ENCODE peak calls at places on chromosomes 1 and 21, in ten cellular contexts. F is heart left ventricle; H is upper lobe of right lung; X is PC-3; I is CD4-positive, alpha-beta T cell; Z is mucosa of descending colon; B is cardiac muscle cell; U is A549; N is endothelial cell; C is CD8-positive, alpha-beta T cell. W is an unnamed sample.

GRCh38 chr1:185964946-185965345 is 230.8 kb downstream of the HMCN1 start:
- DNase-seq in F (no peak), H (no peak), X (no peak), I (no peak), Z (no peak), B (no peak), U (no peak), N (no peak), C (no peak), W (no peak)

GRCh38 chr1:212670882-212671281 is 28.8 kb downstream of the BATF3 start:
- DNase-seq in F (no peak), H (no peak), X (no peak), I (no peak), Z (no peak), B (no peak), U (no peak), N (no peak), C (no peak), W (no peak)

GRCh38 chr1:99737016-99737415 is 29.4 kb downstream of the FRRS1 start:
- DNase-seq in F (peak), H (no peak), X (peak), I (no peak), Z (no peak), B (peak), U (peak), N (peak), C (no peak), W (no peak)

GRCh38 chr1:160166459-160166858 is 15.1 kb downstream of the ATP1A4 start:
- DNase-seq in F (no peak), H (peak), X (no peak), I (no peak), Z (no peak), B (no peak), U (no peak), N (no peak), C (no peak), W (no peak)

GRCh38 chr1:5950201-5950895 is 41.9 kb downstream of the NPHP4 start:
- DNase-seq in F (no peak), H (peak), X (no peak), I (no peak), Z (no peak), B (no peak), U (no peak), N (no peak), C (no peak), W (no peak)

GRCh38 chr1:81703352-81703735 is 97.4 kb upstream of the ADGRL2 start:
- DNase-seq in F (no peak), H (no peak), X (peak), I (no peak), Z (no peak), B (no peak), U (peak), N (no peak), C (no peak), W (no peak)

GRCh38 chr1:155170806-155171205 is 2.3 kb downstream of the KRTCAP2 start:
- DNase-seq in F (no peak), H (no peak), X (no peak), I (no peak), Z (no peak), B (no peak), U (no peak), N (no peak), C (no peak), W (no peak)

GRCh38 chr1:89686520-89686919 is 53.6 kb downstream of the LRRC8C start:
- DNase-seq in F (no peak), H (no peak), X (no peak), I (no peak), Z (no peak), B (peak), U (no peak), N (no peak), C (no peak), W (no peak)

GRCh38 chr1:84300501-84300900 is 1.0 kb upstream of the SAMD13 start:
- DNase-seq in F (no peak), H (no peak), X (no peak), I (no peak), Z (no peak), B (no peak), U (no peak), N (no peak), C (no peak), W (no peak)

GRCh38 chr1:6409053-6409452 is 10.7 kb downstream of the HES2 start:
- DNase-seq in F (no peak), H (no peak), X (no peak), I (no peak), Z (no peak), B (no peak), U (no peak), N (no peak), C (no peak), W (no peak)

GRCh38 chr1:152110860-152111514 is 4.3 kb downstream of the TCHH start:
- DNase-seq in F (peak), H (peak), X (peak), I (no peak), Z (peak), B (no peak), U (peak), N (peak), C (no peak), W (no peak)

GRCh38 chr21:25862112-25862511 is 127.3 kb downstream of the GABPA start:
- DNase-seq in F (no peak), H (no peak), X (no peak), I (no peak), Z (no peak), B (no peak), U (no peak), N (no peak), C (no peak), W (no peak)

GRCh38 chr1:11924334-11925195 is 1.7 kb downstream of the KIAA2013 start:
- DNase-seq in F (no peak), H (no peak), X (no peak), I (no peak), Z (no peak), B (no peak), U (no peak), N (no peak), C (no peak), W (no peak)

GRCh38 chr1:41683681-41684500 is 199.4 kb upstream of the EDN2 start:
- DNase-seq in F (no peak), H (peak), X (peak), I (peak), Z (no peak), B (no peak), U (no peak), N (no peak), C (peak), W (no peak)

GRCh38 chr1:227449727-227450420 is 113.5 kb upstream of the ZNF678 start:
- DNase-seq in F (no peak), H (no peak), X (no peak), I (no peak), Z (no peak), B (no peak), U (no peak), N (no peak), C (no peak), W (no peak)

GRCh38 chr1:227449051-227449450 is 114.3 kb upstream of the ZNF678 start:
- DNase-seq in F (no peak), H (no peak), X (peak), I (no peak), Z (no peak), B (peak), U (peak), N (peak), C (peak), W (no peak)

GRCh38 chr1:227445746-227446145 is 117.6 kb upstream of the ZNF678 start:
- DNase-seq in F (no peak), H (no peak), X (no peak), I (no peak), Z (no peak), B (no peak), U (no peak), N (no peak), C (no peak), W (no peak)

GRCh38 chr1:227445092-227445674 is 118.2 kb upstream of the ZNF678 start:
- DNase-seq in F (no peak), H (no peak), X (no peak), I (no peak), Z (no peak), B (no peak), U (no peak), N (no peak), C (no peak), W (no peak)

DNA sequence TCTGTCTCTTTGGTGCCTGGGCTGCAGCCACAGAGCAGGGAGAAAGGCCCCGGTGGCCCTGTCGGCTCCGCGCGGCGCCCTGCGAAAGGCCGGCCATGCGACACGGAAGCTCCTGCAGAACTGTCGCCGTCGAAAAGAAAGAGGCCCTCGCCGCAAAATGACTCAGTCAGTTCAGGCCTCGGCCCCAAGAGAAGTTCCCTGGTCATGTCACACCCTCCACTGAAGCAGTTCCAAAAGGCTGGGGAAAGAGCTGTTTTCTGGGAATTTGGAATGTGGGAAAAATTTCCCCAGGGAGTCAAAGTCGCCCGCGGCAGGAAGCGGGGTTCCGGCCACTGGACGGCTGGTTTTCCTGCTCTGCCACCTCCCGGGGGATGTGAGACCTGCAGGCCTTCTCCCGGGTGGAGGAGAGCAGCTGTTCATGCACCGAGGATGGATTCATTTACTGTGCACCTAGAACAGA is 115.8 kb upstream of the ZNF678 start:
- DNase-seq in F (peak), H (peak), X (peak), I (no peak), Z (no peak), B (no peak), U (no peak), N (peak), C (no peak), W (no peak)
- TF ChIP-seq CTCF in F (peak), H (peak), X (peak), I (no peak), Z (no peak), B (peak), U (peak), N (peak), C (no peak), W (no peak)

GRCh38 chr21:28523367-28523766 is 469.3 kb downstream of the LTN1 start:
- DNase-seq in F (no peak), H (no peak), X (no peak), I (no peak), Z (no peak), B (no peak), U (no peak), N (no peak), C (no peak), W (no peak)

GRCh38 chr21:28516996-28517592 is 475.6 kb downstream of the LTN1 start:
- DNase-seq in F (peak), H (peak), X (peak), I (peak), Z (peak), B (peak), U (peak), N (peak), C (peak), W (peak)

GRCh38 chr21:28518620-28519019 is 474.1 kb downstream of the LTN1 start:
- DNase-seq in F (no peak), H (no peak), X (no peak), I (no peak), Z (no peak), B (no peak), U (no peak), N (no peak), C (no peak), W (no peak)

GRCh38 chr21:28521932-28522826 is 470.5 kb downstream of the LTN1 start:
- DNase-seq in F (no peak), H (no peak), X (peak), I (no peak), Z (no peak), B (peak), U (no peak), N (peak), C (no peak), W (no peak)
- TF ChIP-seq CTCF in F (peak), H (peak), X (peak), I (no peak), Z (no peak), B (peak), U (no peak), N (no peak), C (no peak), W (peak)

GRCh38 chr1:203306089-203306969 is 1.0 kb downstream of the BTG2 start:
- DNase-seq in F (peak), H (peak), X (peak), I (no peak), Z (peak), B (peak), U (peak), N (no peak), C (no peak), W (no peak)
- TF ChIP-seq CTCF in F (peak), H (no peak), X (no peak), I (peak), Z (no peak), B (peak), U (peak), N (no peak), C (no peak), W (no peak)

GRCh38 chr1:235946570-235946981 is 79.9 kb upstream of the LYST start:
- DNase-seq in F (no peak), H (no peak), X (peak), I (no peak), Z (no peak), B (no peak), U (no peak), N (no peak), C (no peak), W (no peak)
- TF ChIP-seq CTCF in F (peak), H (peak), X (peak), I (no peak), Z (no peak), B (peak), U (peak), N (no peak), C (no peak), W (no peak)

DNA sequence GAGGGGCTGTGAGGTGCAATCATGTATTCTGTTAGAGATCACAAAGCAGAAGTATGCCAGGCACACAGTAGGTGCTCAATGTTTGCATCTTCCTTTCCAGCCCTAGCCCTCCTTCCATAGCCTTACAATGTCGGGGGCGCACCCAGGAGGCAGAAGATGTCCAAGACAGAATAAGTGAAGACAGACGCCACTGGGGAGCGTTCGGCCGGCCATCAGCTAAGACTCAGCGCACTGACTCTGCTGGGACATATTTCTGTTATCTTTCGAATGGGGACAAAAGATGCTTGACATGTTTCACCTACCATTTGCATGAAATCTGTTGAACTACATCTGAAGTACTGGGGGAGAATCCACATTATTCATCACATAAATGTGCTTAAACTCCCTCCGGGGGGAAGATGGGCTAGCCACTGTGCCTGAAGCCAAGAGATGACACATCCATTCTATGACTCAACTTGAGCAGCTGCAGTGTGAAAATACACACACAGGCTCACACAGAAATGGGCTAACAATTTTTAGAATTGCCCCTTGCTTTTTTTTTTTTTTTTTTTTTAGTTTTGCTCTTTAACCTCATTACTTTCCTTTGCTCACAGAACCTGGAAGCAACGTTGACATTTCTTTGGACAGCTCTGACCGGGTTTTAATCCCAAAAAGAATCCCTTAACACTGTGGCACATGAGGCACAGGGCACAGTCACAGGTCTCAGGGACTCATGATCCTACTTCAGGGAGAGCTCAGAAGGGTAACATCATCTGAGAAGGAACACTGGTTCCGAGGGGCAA is 7.9 kb downstream of the TIAM1 start:
- DNase-seq in F (peak), H (no peak), X (peak), I (no peak), Z (no peak), B (no peak), U (no peak), N (no peak), C (no peak), W (no peak)
- TF ChIP-seq CTCF in F (no peak), H (no peak), X (no peak), I (no peak), Z (no peak), B (no peak), U (no peak), N (no peak), C (no peak), W (no peak)

DNA sequence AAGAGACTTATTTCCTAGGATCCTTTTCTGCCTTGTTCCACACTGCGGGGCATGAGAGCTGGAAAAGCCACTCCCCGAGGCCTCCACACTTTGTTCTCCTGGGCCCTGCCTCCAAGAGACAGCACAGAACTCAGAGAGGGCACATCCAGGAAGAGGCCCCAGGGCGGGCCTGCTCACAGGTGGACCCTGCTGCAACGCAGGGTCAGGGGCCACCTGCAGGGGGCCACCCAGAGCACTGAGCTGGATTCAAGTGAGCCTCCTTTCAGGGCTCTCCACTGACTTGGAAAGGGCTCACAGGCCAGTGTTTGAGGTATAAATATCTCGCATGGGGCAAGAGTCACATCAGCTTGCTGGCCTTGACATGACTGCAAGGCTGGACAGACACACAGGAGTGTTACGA is 4.8 kb downstream of the RGS16 start:
- DNase-seq in F (no peak), H (no peak), X (no peak), I (no peak), Z (no peak), B (no peak), U (no peak), N (peak), C (no peak), W (no peak)
- TF ChIP-seq CTCF in F (no peak), H (peak), X (peak), I (peak), Z (no peak), B (peak), U (peak), N (peak), C (peak), W (no peak)

W was measured in natural killer cell.